ENCODE peak calls at places on chromosomes 3 and 15, in eight cellular contexts. H is GM12878, R is mammary epithelial cell, B is NT2/D1, L is astrocyte, Q is SK-N-SH, W is HCT116, O is endodermal cell. V is an unnamed sample. For H3K4me1 and H3K9me3, the result is how much of the 10 kb centered on the place peaks cover.

GRCh38 chr15:99409097-99409473 is 156.7 kb upstream of the MEF2A start:
- DNase-seq in H (no peak), R (peak), B (peak), L (peak), Q (peak), W (peak), O (peak), V (peak)

GRCh38 chr3:194522579-194523046 is 35.8 kb upstream of the ATP13A3 start:
- DNase-seq in H (no peak), R (peak), B (no peak), L (peak), Q (no peak), W (no peak), O (no peak), V (no peak)

GRCh38 chr15:48149858-48150257 is 28.2 kb downstream of the MYEF2 start:
- DNase-seq in H (no peak), R (peak), B (peak), L (peak), Q (no peak), W (no peak), O (no peak), V (peak)

GRCh38 chr15:73752817-73753214 is 335 bp downstream of the INSYN1 start:
- DNase-seq in H (no peak), R (no peak), B (no peak), L (no peak), Q (peak), W (no peak), O (peak), V (peak)

GRCh38 chr3:51604212-51604611 is 65.7 kb downstream of the RAD54L2 start:
- DNase-seq in H (no peak), R (no peak), B (no peak), L (no peak), Q (no peak), W (no peak), O (no peak), V (no peak)

GRCh38 chr15:36415643-36416042 is 163.8 kb upstream of the CDIN1 start:
- DNase-seq in H (no peak), R (peak), B (no peak), L (peak), Q (no peak), W (no peak), O (no peak), V (peak)

GRCh38 chr3:110562621-110563020 is 509.0 kb upstream of the NECTIN3 start:
- DNase-seq in H (no peak), R (peak), B (no peak), L (peak), Q (no peak), W (no peak), O (no peak), V (no peak)

GRCh38 chr3:124845406-124845805 is 41.8 kb downstream of the ITGB5 start:
- DNase-seq in H (no peak), R (peak), B (no peak), L (peak), Q (no peak), W (no peak), O (no peak), V (peak)

GRCh38 chr15:85276921-85277320 is 103.5 kb upstream of the AKAP13 start:
- DNase-seq in H (no peak), R (no peak), B (no peak), L (no peak), Q (no peak), W (no peak), O (no peak), V (no peak)

GRCh38 chr3:116445291-116445841 is at the start of gene LSAMP:
- DNase-seq in H (no peak), R (no peak), B (peak), L (peak), Q (peak), W (no peak), O (peak), V (peak)

GRCh38 chr15:67501836-67502461 is 19.0 kb upstream of the C15orf61 start:
- DNase-seq in H (no peak), R (no peak), B (peak), L (no peak), Q (no peak), W (no peak), O (no peak), V (no peak)

GRCh38 chr3:52986049-52986448 is 59.8 kb downstream of the SFMBT1 start:
- DNase-seq in H (no peak), R (peak), B (no peak), L (peak), Q (no peak), W (no peak), O (no peak), V (no peak)

GRCh38 chr3:34016925-34017592 is 218.6 kb downstream of the PDCD6IP start:
- DNase-seq in H (peak), R (peak), B (no peak), L (no peak), Q (no peak), W (no peak), O (no peak), V (no peak)

DNA sequence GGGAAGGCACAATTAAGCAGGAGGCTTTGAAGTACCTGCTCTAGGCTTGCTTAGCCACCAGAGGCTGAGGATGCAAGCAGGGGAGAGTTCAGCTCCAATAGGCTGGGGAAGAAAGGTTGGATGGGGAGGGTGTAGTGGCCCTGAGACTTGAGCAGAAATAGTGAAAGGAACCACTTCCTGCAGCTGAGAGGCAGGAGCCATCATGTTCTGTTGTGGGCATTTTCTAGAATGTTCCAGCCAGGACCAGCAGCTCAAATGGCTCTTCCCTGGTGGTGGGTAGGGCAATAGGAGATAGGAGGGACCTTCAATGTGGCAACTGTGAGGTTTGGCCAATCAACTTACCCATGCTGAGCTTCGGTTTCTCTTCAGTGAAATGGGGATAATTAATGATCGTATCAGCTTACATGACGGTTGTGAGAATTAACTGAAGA is 79.1 kb upstream of the CGNL1 start:
- DNase-seq in H (no peak), R (no peak), B (no peak), L (no peak), Q (no peak), W (no peak), O (no peak), V (no peak)
- H3K4me1 ChIP-seq in H (under half), R (under half), B (under half), L (under half), Q (under half), W (under half), O (under half), V (under half)

GRCh38 chr15:71508081-71508682 is 302.2 kb upstream of the NR2E3 start:
- DNase-seq in H (peak), R (peak), B (no peak), L (no peak), Q (no peak), W (no peak), O (no peak), V (no peak)
- H3K9me3 ChIP-seq in H (under half), R (under half), B (under half), L (under half), Q (under half), W (under half), O (under half), V (under half)

GRCh38 chr3:16176391-16177030 is 2.0 kb downstream of the GALNT15 start:
- DNase-seq in H (no peak), R (no peak), B (no peak), L (no peak), Q (no peak), W (no peak), O (peak), V (no peak)
- H3K9ac ChIP-seq in H (no peak), R (no peak), B (no peak), L (peak), Q (peak), W (no peak), O (no peak), V (peak)

DNA sequence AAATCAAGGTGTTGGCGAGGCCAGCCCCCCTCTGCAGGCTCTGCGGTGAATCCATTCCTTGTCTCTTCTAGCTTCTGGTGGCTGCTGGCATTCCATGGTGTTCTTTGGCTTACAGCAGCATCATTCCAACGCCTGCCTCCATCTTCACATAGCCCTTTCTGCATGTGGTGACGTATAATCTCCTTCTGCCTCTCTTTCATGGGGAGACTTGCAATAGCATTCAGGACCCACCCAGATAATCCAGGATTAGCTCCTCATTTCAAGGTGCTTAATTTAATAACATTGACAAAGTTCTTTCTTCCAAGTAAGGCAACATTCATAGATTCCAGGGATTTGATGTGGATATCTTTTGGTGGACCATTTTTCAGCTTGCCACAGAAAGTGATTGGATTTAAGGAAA is 35.8 kb downstream of the ISG20 start:
- DNase-seq in H (no peak), R (no peak), B (no peak), L (no peak), Q (no peak), W (no peak), O (no peak), V (no peak)
- H3K4me1 ChIP-seq in H (under half), R (under half), B (under half), L (under half), Q (under half), W (under half), O (under half), V (under half)

GRCh38 chr3:196620228-196620627 is 19.3 kb upstream of the NRROS start:
- DNase-seq in H (no peak), R (no peak), B (no peak), L (peak), Q (no peak), W (no peak), O (no peak), V (no peak)
- H3K9me3 ChIP-seq in H (under half), R (under half), B (under half), L (under half), Q (under half), W (under half), O (under half), V (under half)

DNA sequence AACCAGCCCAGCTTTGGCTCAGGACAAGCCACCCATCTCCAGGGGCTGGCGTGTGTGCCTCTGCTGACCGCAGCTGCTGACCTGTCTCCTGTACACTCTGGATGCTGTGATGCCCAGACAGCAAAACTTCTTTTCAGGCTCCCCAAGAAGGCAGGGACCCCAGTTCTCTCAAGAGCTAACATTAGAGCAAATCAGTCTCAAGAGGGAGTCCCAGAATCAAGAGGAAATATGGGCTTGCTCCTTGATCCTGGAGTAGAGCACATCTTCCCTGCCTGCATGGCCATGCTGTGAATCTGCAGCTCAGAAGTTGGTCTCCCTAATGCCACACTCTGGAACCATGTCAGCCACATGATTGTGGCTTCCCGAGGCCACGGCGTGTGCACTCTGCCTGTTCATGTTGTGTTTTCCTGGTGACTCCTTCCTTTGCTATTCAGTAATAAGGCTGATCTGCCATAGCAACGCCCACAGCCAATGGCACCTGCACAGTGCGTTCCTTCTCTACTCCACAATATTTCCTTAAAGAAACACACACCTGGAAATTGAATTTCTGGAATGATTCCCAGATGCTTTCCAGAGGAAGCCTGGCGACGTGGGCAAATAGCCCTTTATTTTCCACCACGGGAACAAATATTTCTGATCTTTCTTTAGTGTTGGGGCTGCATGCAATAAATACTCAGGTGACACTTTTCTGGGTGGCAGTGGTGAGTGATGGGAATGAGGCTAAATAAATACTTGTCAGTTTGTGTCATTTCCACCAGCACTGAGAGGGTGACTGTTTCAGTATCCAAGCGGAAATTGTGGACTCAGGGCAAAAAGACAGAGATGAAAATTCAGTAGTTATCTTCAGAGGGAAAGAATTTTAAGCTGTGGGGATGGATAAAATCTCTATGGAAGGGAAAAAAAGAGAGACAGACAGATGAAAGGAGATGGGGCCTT is 21.9 kb upstream of the THSD4 start:
- DNase-seq in H (no peak), R (peak), B (no peak), L (peak), Q (no peak), W (peak), O (no peak), V (peak)
- H3K9ac ChIP-seq in H (no peak), R (peak), B (no peak), L (no peak), Q (peak), W (peak), O (no peak), V (no peak)

DNA sequence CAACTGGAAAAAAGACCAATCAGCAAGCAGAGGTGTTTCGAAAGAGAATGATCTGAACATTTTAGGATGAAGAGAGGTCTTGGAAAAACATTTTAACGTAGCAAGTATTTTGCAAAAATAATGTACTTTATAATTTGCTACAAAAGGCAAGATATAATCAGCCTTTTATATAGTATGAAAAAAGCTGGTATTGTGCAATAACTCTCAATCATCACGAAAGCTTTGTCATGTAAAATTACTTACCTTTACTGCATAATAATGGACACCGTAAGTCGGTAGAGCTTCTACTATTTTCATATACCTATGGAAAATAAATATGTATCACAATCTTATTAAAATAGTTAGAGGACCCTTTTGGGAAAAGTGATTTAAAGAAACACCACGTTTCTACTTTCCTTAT is 95.7 kb upstream of the LMOD3 start:
- DNase-seq in H (no peak), R (no peak), B (no peak), L (no peak), Q (no peak), W (no peak), O (no peak), V (no peak)
- H3K4me1 ChIP-seq in H (under half), R (under half), B (under half), L (under half), Q (under half), W (under half), O (under half), V (under half)

GRCh38 chr3:20288050-20288449 is 102.0 kb upstream of the SGO1 start:
- DNase-seq in H (no peak), R (no peak), B (peak), L (no peak), Q (no peak), W (no peak), O (peak), V (no peak)
- H3K9me3 ChIP-seq in H (under half), R (under half), B (under half), L (under half), Q (under half), W (under half), O (half or more), V (under half)

GRCh38 chr15:89164712-89165211 is 56.6 kb downstream of the RLBP1 start:
- DNase-seq in H (no peak), R (no peak), B (no peak), L (no peak), Q (no peak), W (no peak), O (no peak), V (no peak)

GRCh38 chr15:89165677-89166076 is 55.7 kb downstream of the RLBP1 start:
- DNase-seq in H (no peak), R (no peak), B (no peak), L (peak), Q (no peak), W (no peak), O (no peak), V (no peak)

GRCh38 chr15:89171136-89172072 is 50.0 kb downstream of the RLBP1 start:
- DNase-seq in H (no peak), R (no peak), B (peak), L (peak), Q (peak), W (peak), O (peak), V (peak)

GRCh38 chr15:89163271-89164055 is 57.9 kb downstream of the RLBP1 start:
- DNase-seq in H (no peak), R (no peak), B (no peak), L (no peak), Q (no peak), W (no peak), O (no peak), V (no peak)

GRCh38 chr15:89167267-89168176 is 53.9 kb downstream of the RLBP1 start:
- DNase-seq in H (peak), R (peak), B (no peak), L (peak), Q (no peak), W (peak), O (peak), V (peak)
- H3K9ac ChIP-seq in H (peak), R (peak), B (no peak), L (peak), Q (no peak), W (peak), O (no peak), V (no peak)